ENCODE peak calls at places on chromosomes 13 and 19, in eight cellular contexts. K is uterus, Z is skeletal muscle cell, D is transverse colon, I is AG10803, O is aorta, J is iPS DF 6.9, S is heart right ventricle. Y is an unnamed sample.

GRCh38 chr19:7926021-7926726 is at the start of gene CTXN1:
- DNase-seq in K (peak; percentile 75), Z (no peak), D (peak; percentile 81), I (peak; percentile 31), O (peak; percentile 93), J (no peak), S (no peak), Y (peak; percentile 44)

GRCh38 chr19:45641274-45642105 is 2.3 kb upstream of the EML2 start:
- DNase-seq in K (peak; percentile 72), Z (no peak), D (peak; percentile 94), I (peak; percentile 48), O (peak; percentile 88), J (peak; percentile 97), S (peak; percentile 80), Y (peak; percentile 85)

GRCh38 chr13:26810095-26810494 is 49.5 kb upstream of the GPR12 start:
- DNase-seq in K (no peak), Z (no peak), D (no peak), I (no peak), O (no peak), J (no peak), S (no peak), Y (no peak)

GRCh38 chr13:101841687-101842086 is 389.2 kb downstream of the ITGBL1 start:
- DNase-seq in K (no peak), Z (no peak), D (no peak), I (no peak), O (no peak), J (no peak), S (no peak), Y (no peak)

GRCh38 chr19:33905937-33906577 is 109.4 kb downstream of the KCTD15 start:
- DNase-seq in K (peak; percentile 40), Z (no peak), D (peak; percentile 85), I (peak; percentile 5), O (peak; percentile 89), J (no peak), S (peak; percentile 80), Y (peak; percentile 27)

GRCh38 chr19:11088508-11089253 is 582 bp upstream of the LDLR start:
- DNase-seq in K (no peak), Z (no peak), D (no peak), I (peak; percentile 45), O (no peak), J (no peak), S (no peak), Y (peak; percentile 84)

GRCh38 chr19:33048806-33049676 is 15.6 kb downstream of the RHPN2 start:
- DNase-seq in K (no peak), Z (no peak), D (no peak), I (no peak), O (no peak), J (no peak), S (no peak), Y (peak; percentile 65)

GRCh38 chr19:18020212-18021067 is 12.5 kb downstream of the ARRDC2 start:
- DNase-seq in K (peak; percentile 74), Z (peak; percentile 59), D (peak; percentile 75), I (peak; percentile 45), O (peak; percentile 98), J (no peak), S (peak; percentile 87), Y (peak; percentile 69)

GRCh38 chr19:48123907-48124675 is 13.5 kb upstream of the PLA2G4C start:
- DNase-seq in K (no peak), Z (peak; percentile 44), D (no peak), I (peak; percentile 44), O (no peak), J (no peak), S (no peak), Y (peak; percentile 51)

GRCh38 chr19:44841255-44841654 is 4.8 kb upstream of the NECTIN2 start:
- DNase-seq in K (no peak), Z (no peak), D (no peak), I (no peak), O (no peak), J (no peak), S (no peak), Y (no peak)

GRCh38 chr13:104984296-104984818 is 1551.1 kb downstream of the EFNB2 start:
- DNase-seq in K (no peak), Z (peak; percentile 62), D (no peak), I (no peak), O (no peak), J (no peak), S (peak; percentile 50), Y (peak; percentile 57)

DNA sequence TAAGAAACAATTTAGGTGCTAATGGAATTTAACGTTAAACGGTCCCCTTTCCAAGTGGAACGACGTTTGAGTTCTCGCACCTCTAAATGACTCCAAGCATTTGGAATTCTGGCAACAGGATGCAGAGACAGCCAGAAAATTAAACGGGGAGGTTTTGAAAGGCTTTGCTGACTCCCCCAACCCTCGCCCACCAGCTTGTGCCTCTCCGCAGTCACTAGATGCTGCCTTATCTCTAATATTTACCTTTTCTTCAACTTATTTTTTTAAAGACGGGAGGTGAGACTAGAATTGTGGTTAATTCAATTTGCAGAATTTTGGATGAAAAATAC is 2.5 kb downstream of the ZIC2 start:
- DNase-seq in K (no peak), Z (no peak), D (no peak), I (no peak), O (no peak), J (no peak), S (no peak), Y (no peak)
- H3K4me3 ChIP-seq in K (no peak overlapping the region), Z (no peak overlapping the region), D (no peak overlapping the region), I (no peak overlapping the region), O (no peak overlapping the region), J (peak overlapping the region; percentile 82), S (no peak overlapping the region), Y (no peak overlapping the region)

GRCh38 chr19:13016245-13016627 is 21.0 kb downstream of the NFIX start:
- DNase-seq in K (no peak), Z (no peak), D (no peak), I (no peak), O (no peak), J (no peak), S (no peak), Y (no peak)
- H3K4me3 ChIP-seq in K (peak overlapping the region; percentile 10), Z (no peak overlapping the region), D (no peak overlapping the region), I (peak overlapping the region; percentile 49), O (no peak overlapping the region), J (no peak overlapping the region), S (peak overlapping the region; percentile 10), Y (no peak overlapping the region)

DNA sequence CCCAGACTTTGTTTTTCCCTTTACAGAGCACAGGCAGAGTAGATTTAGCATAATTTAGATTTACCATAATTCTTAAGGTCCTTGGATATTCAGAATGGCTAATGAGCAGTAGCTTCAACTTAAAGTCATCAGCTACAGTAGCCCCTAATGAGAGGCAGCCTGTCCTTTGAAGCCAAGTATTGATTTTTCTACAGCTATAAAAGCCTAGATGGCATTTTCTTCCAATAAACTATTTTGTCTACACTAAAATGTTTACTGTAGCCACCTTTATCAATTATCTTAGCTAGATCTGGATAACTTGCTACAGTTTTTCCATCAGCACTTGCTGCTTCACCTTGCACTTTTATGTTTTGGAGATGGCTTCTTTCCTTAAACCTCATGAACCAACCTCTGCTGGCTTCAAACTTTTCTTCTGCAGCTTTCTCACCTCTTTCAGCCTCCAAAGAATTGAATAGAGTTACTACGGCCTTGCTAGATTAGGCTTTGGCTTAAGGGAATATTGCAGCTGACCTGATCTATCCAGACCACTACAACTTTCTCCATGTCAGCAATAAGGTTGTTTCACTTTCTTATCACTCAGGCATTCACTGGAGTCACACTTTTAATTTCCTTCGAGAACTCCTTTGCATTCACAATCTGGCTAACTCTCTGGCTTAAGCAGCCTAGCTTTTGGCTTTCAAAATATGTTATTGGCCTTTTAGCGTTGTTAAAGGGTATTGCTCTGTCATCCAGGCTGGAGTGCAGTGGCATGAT is 26.6 kb downstream of the BRD4 start:
- DNase-seq in K (no peak), Z (no peak), D (no peak), I (no peak), O (no peak), J (no peak), S (no peak), Y (no peak)
- H3K4me3 ChIP-seq in K (no peak overlapping the region), Z (no peak overlapping the region), D (no peak overlapping the region), I (no peak overlapping the region), O (no peak overlapping the region), J (no peak overlapping the region), S (no peak overlapping the region), Y (no peak overlapping the region)

GRCh38 chr19:54470991-54471782 is 1.9 kb downstream of the CDC42EP5 start:
- DNase-seq in K (no peak), Z (no peak), D (peak; percentile 62), I (no peak), O (peak; percentile 84), J (no peak), S (peak; percentile 66), Y (peak; percentile 48)
- H3K4me3 ChIP-seq in K (peak overlapping the region; percentile 11), Z (peak overlapping the region; percentile 54), D (peak overlapping the region; percentile 35), I (peak overlapping the region; percentile 62), O (peak overlapping the region; percentile 69), J (peak overlapping the region; percentile 22), S (peak overlapping the region; percentile 67), Y (peak overlapping the region; percentile 53)

DNA sequence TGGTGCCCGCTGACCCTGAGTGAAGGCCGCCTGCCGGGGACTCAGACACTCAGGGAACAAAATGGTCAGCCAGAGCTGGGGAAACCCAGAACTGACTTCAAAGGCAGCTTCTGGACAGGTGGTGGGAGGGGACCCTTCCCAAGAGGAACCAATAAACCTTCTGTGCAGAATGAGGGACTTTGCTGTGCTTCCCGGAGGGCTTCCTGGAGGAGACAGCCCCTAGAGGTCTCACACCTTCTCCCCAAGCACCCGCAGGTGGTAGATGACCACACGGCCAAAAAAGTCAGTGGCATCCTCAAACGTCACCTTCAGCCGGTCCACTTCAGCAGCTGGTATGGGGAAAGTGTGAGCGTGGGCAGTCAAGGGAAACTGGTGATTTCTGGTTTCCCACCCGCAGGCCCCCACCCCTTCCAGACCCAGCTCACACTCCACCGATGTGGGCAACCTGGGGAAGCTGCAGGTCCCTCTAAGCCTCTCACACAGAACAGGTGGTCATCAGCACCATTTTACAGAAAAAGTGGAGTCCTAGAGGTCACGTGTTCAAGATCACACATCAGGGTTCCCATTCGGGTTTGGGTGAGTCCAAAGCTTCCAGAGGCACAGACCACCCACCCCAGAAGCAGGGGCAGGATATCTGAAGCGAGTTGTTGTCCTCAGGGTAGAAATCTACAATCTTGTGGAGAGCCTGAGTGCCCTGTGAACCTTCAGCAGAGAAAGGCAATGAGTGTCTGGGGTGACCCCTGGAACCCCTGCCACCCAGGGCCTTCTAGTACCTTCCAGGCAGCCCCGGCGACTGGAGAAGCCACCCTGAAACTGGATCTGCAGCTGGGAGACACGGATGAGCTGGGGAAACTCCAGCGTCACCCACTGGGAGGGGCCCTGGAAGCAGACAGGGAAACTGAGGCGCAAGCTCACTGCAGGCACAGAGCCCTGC is 1.2 kb downstream of the NR2C2AP start:
- DNase-seq in K (no peak), Z (no peak), D (no peak), I (no peak), O (no peak), J (no peak), S (no peak), Y (no peak)
- H3K4me3 ChIP-seq in K (peak overlapping the region; percentile 48), Z (peak overlapping the region; percentile 83), D (peak overlapping the region; percentile 75), I (peak overlapping the region; percentile 78), O (no peak overlapping the region), J (peak overlapping the region; percentile 82), S (peak overlapping the region; percentile 75), Y (peak overlapping the region; percentile 2)

DNA sequence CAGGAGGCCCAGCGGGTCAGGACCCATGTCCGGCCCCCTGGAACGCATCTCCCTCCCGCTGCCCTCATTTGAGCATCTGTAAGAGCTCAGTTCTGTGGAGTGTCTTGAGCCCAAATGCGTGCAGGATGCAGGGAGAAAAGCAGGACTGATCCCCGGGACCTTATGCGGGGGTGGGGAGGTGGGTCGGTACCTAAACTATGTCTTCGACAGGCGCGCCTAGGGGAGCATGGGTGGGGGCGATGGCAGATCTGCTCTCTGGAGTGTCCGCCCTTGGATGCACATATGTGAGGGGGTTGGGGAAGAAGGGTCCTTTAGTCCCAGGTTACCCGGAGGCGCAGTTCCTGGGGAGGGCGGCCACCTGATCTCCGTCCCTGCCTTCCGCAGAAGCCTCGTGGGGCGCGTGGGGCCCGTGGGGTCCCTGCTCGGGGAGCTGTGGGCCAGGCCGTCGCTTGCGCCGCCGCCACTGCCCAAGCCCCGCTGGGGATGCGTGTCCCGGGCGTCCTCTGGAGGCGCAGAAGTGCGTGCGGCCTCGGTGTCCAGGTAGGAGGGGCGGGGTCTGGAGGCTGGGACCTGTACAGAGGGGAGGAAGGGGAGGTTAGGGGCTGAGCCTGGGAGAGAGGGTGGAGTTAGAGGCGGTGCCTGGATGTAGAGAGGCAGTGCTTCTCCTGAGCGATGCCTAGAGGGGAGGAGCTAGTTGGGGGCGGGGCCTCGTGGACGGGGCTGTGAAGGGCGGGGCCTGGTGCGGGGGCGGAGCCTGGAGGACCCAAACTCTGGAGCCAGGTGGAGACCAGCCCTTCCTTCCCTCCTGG is 2.8 kb downstream of the CILP2 start:
- DNase-seq in K (no peak), Z (no peak), D (peak; percentile 66), I (no peak), O (peak; percentile 84), J (peak; percentile 66), S (no peak), Y (peak; percentile 37)
- H3K4me3 ChIP-seq in K (no peak overlapping the region), Z (peak overlapping the region; percentile 23), D (no peak overlapping the region), I (peak overlapping the region; percentile 26), O (no peak overlapping the region), J (peak overlapping the region; percentile 5), S (peak overlapping the region; percentile 20), Y (no peak overlapping the region)

Y was measured in cardiac fibroblast.